ENCODE peak calls at places on chromosomes 11 and 22, in four cellular contexts. R is endothelial cell of umbilical vein, U is K562, G is spleen. Q is an unnamed sample.

GRCh38 chr22:38413085-38414008 is 41.7 kb downstream of the KCNJ4 start:
- DNase-seq in R (no peak), U (no peak), G (peak), Q (peak)

GRCh38 chr22:38314992-38315800 is 2.0 kb downstream of the CSNK1E start:
- DNase-seq in R (peak), U (no peak), G (peak), Q (no peak)

GRCh38 chr11:68373810-68374501 is 61.6 kb downstream of the LRP5 start:
- DNase-seq in R (peak), U (no peak), G (no peak), Q (no peak)

GRCh38 chr11:281486-282161 is 3.4 kb downstream of the NLRP6 start:
- DNase-seq in R (no peak), U (no peak), G (no peak), Q (no peak)

GRCh38 chr11:71336176-71336995 is 84.0 kb upstream of the SHANK2 start:
- DNase-seq in R (no peak), U (peak), G (peak), Q (peak)

GRCh38 chr11:119880143-119880542 is 151.1 kb upstream of the NECTIN1 start:
- DNase-seq in R (no peak), U (no peak), G (peak), Q (no peak)

GRCh38 chr11:68325183-68325893 is 12.9 kb downstream of the LRP5 start:
- DNase-seq in R (no peak), U (no peak), G (no peak), Q (no peak)

GRCh38 chr11:34346551-34346950 is 11.3 kb downstream of the ABTB2 start:
- DNase-seq in R (no peak), U (no peak), G (no peak), Q (no peak)

GRCh38 chr11:67563354-67564114 is 20.1 kb upstream of the GSTP1 start:
- DNase-seq in R (peak), U (no peak), G (no peak), Q (no peak)

GRCh38 chr11:69879734-69880005 is 60.5 kb upstream of the FGF3 start:
- DNase-seq in R (no peak), U (no peak), G (peak), Q (peak)

GRCh38 chr11:107819361-107820014 is 39.1 kb downstream of the SLC35F2 start:
- DNase-seq in R (peak), U (no peak), G (no peak), Q (no peak)

GRCh38 chr11:120400564-120401364 is 64.6 kb downstream of the ARHGEF12 start:
- DNase-seq in R (peak), U (peak), G (no peak), Q (no peak)

GRCh38 chr11:116177521-116178220 is 595.1 kb downstream of the BUD13 start:
- DNase-seq in R (no peak), U (no peak), G (no peak), Q (no peak)

GRCh38 chr11:61830318-61831105 is 2.4 kb downstream of the FADS2 start:
- DNase-seq in R (no peak), U (no peak), G (no peak), Q (no peak)

GRCh38 chr22:39494471-39495120 is 7.5 kb upstream of the MIEF1 start:
- DNase-seq in R (no peak), U (no peak), G (no peak), Q (no peak)

GRCh38 chr11:64384981-64385952 is 26.3 kb downstream of the RPS6KA4 start:
- DNase-seq in R (no peak), U (no peak), G (no peak), Q (no peak)

GRCh38 chr11:71249301-71249700 is 3.1 kb downstream of the SHANK2 start:
- DNase-seq in R (no peak), U (no peak), G (no peak), Q (peak)

GRCh38 chr22:44192811-44193536 is 12.2 kb downstream of the PARVG start:
- DNase-seq in R (no peak), U (no peak), G (no peak), Q (no peak)

GRCh38 chr22:30313527-30314385 is 13.0 kb downstream of the TBC1D10A start:
- DNase-seq in R (no peak), U (no peak), G (no peak), Q (no peak)

GRCh38 chr11:34499719-34500505 is 13.7 kb downstream of the ELF5 start:
- DNase-seq in R (no peak), U (no peak), G (no peak), Q (no peak)

GRCh38 chr22:32509045-32509444 is 34.4 kb downstream of the FBXO7 start:
- DNase-seq in R (no peak), U (no peak), G (no peak), Q (no peak)

GRCh38 chr11:100930185-100930778 is 199.3 kb downstream of the PGR start:
- DNase-seq in R (peak), U (peak), G (no peak), Q (no peak)

GRCh38 chr11:106249857-106250256 is 172.4 kb downstream of the AASDHPPT start:
- DNase-seq in R (no peak), U (no peak), G (no peak), Q (no peak)

GRCh38 chr11:83475741-83476140 is 189.6 kb upstream of the CCDC90B start:
- DNase-seq in R (no peak), U (no peak), G (no peak), Q (no peak)

GRCh38 chr11:73866586-73866996 is 10.1 kb downstream of the COA4 start:
- DNase-seq in R (peak), U (no peak), G (no peak), Q (no peak)

GRCh38 chr11:134939905-134940304 is 527.9 kb upstream of the B3GAT1 start:
- DNase-seq in R (no peak), U (peak), G (no peak), Q (no peak)

GRCh38 chr22:30858976-30859713 is 109.4 kb downstream of the MORC2 start:
- DNase-seq in R (no peak), U (peak), G (peak), Q (peak)

GRCh38 chr22:45246060-45246985 is 5.6 kb upstream of the KIAA0930 start:
- DNase-seq in R (peak), U (no peak), G (no peak), Q (no peak)

GRCh38 chr22:28883917-28884753 is 763 bp downstream of the ZNRF3 start:
- DNase-seq in R (peak), U (peak), G (peak), Q (peak)

GRCh38 chr11:39807904-39808303 is 1651.5 kb downstream of the LRRC4C start:
- DNase-seq in R (no peak), U (no peak), G (no peak), Q (no peak)

GRCh38 chr22:35319244-35319985 is 19.7 kb downstream of the TOM1 start:
- DNase-seq in R (no peak), U (no peak), G (peak), Q (no peak)

GRCh38 chr11:64094463-64095223 is 58.9 kb downstream of the FLRT1 start:
- DNase-seq in R (peak), U (peak), G (no peak), Q (no peak)

GRCh38 chr11:69864930-69865661 is 45.9 kb upstream of the FGF3 start:
- DNase-seq in R (no peak), U (no peak), G (peak), Q (peak)

GRCh38 chr11:79055866-79056632 is 384.8 kb downstream of the TENM4 start:
- DNase-seq in R (no peak), U (no peak), G (no peak), Q (no peak)

DNA sequence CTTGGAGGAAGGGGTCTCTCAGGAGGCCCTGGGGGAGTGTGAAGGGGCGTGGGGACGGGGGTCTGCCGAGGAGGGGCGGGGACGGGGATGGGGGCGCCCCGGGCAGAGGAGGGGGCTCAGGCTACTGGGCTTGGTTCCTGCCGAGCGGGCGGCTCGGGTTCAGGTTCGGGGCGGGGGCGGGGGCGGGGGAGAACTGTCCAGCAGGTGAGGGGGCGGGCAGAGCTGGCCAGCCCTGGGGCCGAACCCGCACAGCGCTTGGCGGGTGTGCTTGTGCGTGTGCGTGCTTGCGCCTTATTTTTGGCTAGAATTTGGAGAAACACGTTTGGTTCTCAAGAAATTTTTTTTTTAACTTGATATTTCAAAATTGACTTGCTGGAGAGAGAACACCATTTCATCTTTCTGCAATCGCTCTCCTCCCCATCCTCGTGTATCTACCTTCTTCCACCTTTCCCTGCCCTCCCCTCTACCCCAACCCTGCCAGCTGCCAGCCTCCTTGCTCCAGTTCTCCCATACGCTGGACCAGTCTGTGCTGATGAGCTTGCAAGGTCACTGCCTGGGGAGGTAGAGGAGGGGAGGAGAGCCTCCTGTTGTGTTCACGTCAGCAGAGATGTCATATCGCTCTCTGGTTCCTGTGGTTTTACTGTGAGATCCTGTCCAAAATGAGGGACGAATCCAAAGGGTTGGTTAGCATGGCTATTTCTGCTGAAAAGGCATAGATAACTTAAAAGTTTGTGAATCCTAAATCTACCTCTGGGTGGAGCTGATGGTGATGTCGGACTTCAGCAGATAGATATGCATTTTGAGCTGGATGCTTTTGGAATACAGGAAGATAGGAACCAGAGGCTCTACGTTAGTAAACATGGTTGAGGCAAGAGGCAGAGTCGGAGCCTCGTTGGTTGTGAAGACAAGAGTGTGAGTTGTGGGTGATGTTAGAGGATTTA is 668 bp downstream of the MADD start:
- DNase-seq in R (peak), U (peak), G (peak), Q (no peak)
- TF ChIP-seq POLR2AphosphoS5 in R (no peak), U (peak), G (peak), Q (no peak)

DNA sequence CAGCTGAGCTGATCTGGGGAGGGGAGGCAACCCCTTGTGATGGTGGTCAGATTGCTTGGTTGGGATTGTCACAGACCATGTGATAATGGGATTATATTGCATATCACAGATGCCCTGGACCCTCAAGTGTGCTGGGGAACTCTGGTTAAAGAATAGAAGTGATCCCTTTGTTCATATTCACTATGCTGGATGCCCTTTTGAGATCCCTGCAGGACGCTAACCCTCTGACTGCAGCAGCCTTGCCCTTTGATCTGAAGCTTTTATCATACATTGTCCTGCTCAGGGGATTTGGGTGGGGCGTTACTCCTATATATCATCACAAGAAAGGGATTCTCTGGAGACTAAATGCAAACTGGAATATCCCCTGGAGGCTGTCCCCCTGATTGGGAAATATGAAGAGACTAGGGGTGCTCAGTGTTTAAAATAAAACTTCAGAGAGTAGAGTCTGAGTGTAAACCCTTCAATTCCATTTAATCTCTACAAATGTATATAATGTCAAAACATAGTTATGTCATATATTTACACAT is 77.0 kb upstream of the TOP3B start:
- DNase-seq in R (no peak), U (no peak), G (no peak), Q (no peak)
- TF ChIP-seq POLR2A in R (no peak), U (no peak), G (no peak), Q (no peak)

GRCh38 chr11:66068154-66068821 is 1.8 kb upstream of the PACS1 start:
- DNase-seq in R (peak), U (peak), G (peak), Q (no peak)

GRCh38 chr11:66069715-66070603 is at the start of gene PACS1:
- DNase-seq in R (peak), U (peak), G (peak), Q (peak)

GRCh38 chr11:66067640-66068039 is 2.4 kb upstream of the PACS1 start:
- DNase-seq in R (no peak), U (no peak), G (no peak), Q (no peak)

GRCh38 chr11:66070604-66071325 is 693 bp downstream of the PACS1 start:
- DNase-seq in R (peak), U (peak), G (peak), Q (peak)

GRCh38 chr11:66068923-66069714 is 953 bp upstream of the PACS1 start:
- DNase-seq in R (peak), U (no peak), G (peak), Q (no peak)
- TF ChIP-seq POLR2AphosphoS5 in R (no peak), U (no peak), G (peak), Q (no peak)

DNA sequence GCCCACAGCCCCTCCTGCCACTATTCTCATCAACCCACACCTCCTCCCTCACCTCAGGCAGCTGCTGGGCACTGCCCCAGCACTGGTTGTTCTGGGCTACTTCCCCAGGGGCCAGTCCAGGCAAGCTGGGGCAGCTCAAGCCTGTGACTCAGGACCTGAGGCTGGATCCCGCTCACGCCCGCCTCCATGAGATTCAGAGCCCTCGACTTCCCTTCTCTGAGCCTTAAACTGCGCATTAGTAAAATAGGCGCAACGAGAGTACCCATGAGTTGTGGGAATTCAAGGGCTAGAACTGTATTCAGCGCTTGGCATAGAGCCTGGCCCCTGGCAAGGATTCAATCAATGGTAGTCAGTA is 833 bp upstream of the CD82 start:
- DNase-seq in R (no peak), U (peak), G (peak), Q (peak)
- TF ChIP-seq POLR2A in R (no peak), U (no peak), G (no peak), Q (no peak)

GRCh38 chr11:66443602-66444001 is 5.0 kb upstream of the MRPL11 start:
- DNase-seq in R (no peak), U (no peak), G (no peak), Q (no peak)

GRCh38 chr11:66438009-66438503 is 592 bp downstream of the MRPL11 start:
- DNase-seq in R (no peak), U (no peak), G (no peak), Q (no peak)

DNA sequence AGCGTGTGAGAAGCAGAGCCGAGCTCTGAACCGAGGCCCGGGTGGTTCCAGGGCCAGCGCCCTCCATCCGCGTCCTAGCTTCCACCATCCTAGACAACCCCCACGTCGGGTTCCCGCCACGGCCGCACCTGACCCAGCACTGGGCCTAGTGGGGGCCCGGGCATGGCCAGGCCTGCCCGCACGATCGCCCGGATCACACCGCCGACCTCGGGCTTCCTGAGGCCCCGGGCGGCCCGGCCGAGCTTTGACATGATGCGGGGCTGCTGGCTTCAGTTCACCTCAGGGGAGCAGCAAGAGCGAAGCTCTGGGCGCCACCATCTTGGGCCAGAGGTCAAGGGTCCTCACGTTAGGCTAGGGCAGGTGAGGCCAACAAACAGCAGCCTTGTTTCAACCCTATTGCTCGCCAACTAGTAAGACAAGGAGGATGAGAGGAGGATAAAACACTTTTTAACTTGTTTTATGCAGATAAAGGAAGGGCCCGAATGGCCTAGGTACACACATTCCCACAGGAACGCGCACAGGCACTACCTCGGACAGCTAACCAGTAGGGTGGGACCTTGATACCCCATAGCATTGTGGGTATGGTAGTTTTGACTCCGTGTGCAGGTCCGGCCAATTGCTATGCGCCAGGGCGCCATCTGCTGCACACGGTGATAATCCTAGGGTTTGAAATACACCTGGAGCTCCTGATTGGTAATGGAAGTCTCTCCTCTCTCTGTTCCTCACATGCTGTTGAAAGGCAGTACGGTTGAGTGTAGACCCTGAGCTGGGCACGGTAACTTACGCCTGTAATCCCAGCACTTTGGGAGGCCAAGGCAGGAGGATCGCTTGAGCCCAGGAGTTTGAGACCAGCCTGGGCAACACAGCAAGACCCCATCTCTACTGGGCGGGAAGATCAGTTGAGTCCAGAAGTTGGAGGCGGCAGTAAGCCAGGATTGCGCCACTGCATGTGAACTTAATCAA is at the start of gene MRPL11:
- DNase-seq in R (peak), U (peak), G (peak), Q (peak)
- TF ChIP-seq POLR2AphosphoS5 in R (peak), U (peak), G (peak), Q (no peak)

GRCh38 chr11:2443406-2443805 is 908 bp downstream of the TRPM5 start:
- DNase-seq in R (no peak), U (no peak), G (no peak), Q (peak)

GRCh38 chr11:2442554-2442953 is 1.8 kb downstream of the TRPM5 start:
- DNase-seq in R (no peak), U (no peak), G (no peak), Q (no peak)

GRCh38 chr11:2445107-2445947 is 519 bp downstream of the KCNQ1 start:
- DNase-seq in R (no peak), U (no peak), G (peak), Q (no peak)

GRCh38 chr11:2444301-2445106 is at the start of the genes KCNQ1 and TRPM5:
- DNase-seq in R (no peak), U (peak), G (peak), Q (no peak)

GRCh38 chr11:2443881-2444300 is 423 bp downstream of the TRPM5 start:
- DNase-seq in R (no peak), U (no peak), G (peak), Q (no peak)
- TF ChIP-seq POLR2A in R (no peak), U (no peak), G (no peak), Q (no peak)

DNA sequence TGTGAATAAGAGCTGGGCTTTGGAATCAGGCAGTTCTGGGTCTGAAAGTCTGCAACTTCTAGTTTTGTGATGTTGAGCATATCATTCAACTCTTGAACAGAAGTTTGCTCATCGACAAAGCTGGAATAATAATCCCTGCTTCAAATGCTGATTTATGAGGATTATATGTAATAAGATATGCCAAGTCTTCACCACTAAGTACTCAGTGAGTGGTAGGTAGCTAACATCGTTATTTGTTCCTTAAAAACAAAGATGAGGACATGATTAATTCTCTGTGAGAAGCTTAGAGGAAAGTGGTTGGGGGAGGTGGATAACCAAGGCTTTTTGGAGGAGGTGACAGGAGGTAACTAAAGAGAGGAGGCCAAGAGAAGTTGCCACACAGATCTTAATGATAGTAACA is 96.5 kb downstream of the ME3 start:
- DNase-seq in R (no peak), U (no peak), G (no peak), Q (no peak)
- TF ChIP-seq POLR2AphosphoS5 in R (no peak), U (no peak), G (no peak), Q (no peak)

GRCh38 chr11:57421066-57421465 is 5.9 kb downstream of the SLC43A3 start:
- DNase-seq in R (no peak), U (no peak), G (no peak), Q (no peak)
- TF ChIP-seq POLR2A in R (no peak), U (peak), G (no peak), Q (no peak)

GRCh38 chr11:17968206-17968605 is 44.6 kb downstream of the SERGEF start:
- DNase-seq in R (no peak), U (no peak), G (no peak), Q (no peak)
- TF ChIP-seq POLR2AphosphoS5 in R (no peak), U (no peak), G (no peak), Q (no peak)

Q was measured in suprapubic skin.